ENCODE peak calls at places on chromosomes 12 and 14, in four cellular contexts. One of them, this sample, is unnamed.

GRCh38 chr12:114841557-114842251 is 157.7 kb upstream of the TBX3 start:
- DNase-seq in H1: no peak
- DNase-seq in K562: no peak
- DNase-seq in HepG2: peak; percentile 90
- DNase-seq in this sample: no peak

GRCh38 chr14:73287071-73287470 is 49.8 kb downstream of the PAPLN start:
- DNase-seq in H1: no peak
- DNase-seq in HepG2: no peak
- DNase-seq in K562: no peak
- DNase-seq in this sample: no peak

GRCh38 chr14:50875359-50876090 is 3.7 kb downstream of the ABHD12B start:
- DNase-seq in HepG2: peak; percentile 96
- DNase-seq in K562: no peak
- DNase-seq in H1: no peak
- DNase-seq in this sample: no peak

GRCh38 chr12:120710805-120711296 is 593 bp downstream of the UNC119B start:
- DNase-seq in H1: peak; percentile 53
- DNase-seq in K562: peak; percentile 57
- DNase-seq in HepG2: no peak
- DNase-seq in this sample: no peak

GRCh38 chr12:24600996-24601395 is 347.9 kb downstream of the BCAT1 start:
- DNase-seq in HepG2: no peak
- DNase-seq in H1: no peak
- DNase-seq in K562: no peak
- DNase-seq in this sample: no peak

GRCh38 chr14:59046746-59047145 is 141.7 kb upstream of the DAAM1 start:
- DNase-seq in K562: no peak
- DNase-seq in HepG2: no peak
- DNase-seq in H1: no peak
- DNase-seq in this sample: no peak

GRCh38 chr14:99188721-99189120 is 83.3 kb downstream of the BCL11B start:
- DNase-seq in HepG2: no peak
- DNase-seq in H1: peak; percentile 90
- DNase-seq in K562: peak; percentile 12
- DNase-seq in this sample: no peak

GRCh38 chr12:7460375-7461259 is 16.7 kb upstream of the CD163L1 start:
- DNase-seq in H1: peak; percentile 83
- DNase-seq in K562: peak; percentile 48
- DNase-seq in HepG2: peak; percentile 46
- DNase-seq in this sample: peak; percentile 66

GRCh38 chr12:53976172-53976822 is 1.5 kb upstream of the HOTAIR start:
- DNase-seq in K562: no peak
- DNase-seq in H1: no peak
- DNase-seq in HepG2: no peak
- DNase-seq in this sample: no peak

GRCh38 chr14:92492261-92492660 is 21.3 kb upstream of the RIN3 start:
- DNase-seq in HepG2: no peak
- DNase-seq in H1: peak; percentile 26
- DNase-seq in K562: no peak
- DNase-seq in this sample: no peak

GRCh38 chr12:95571369-95571768 is 20.1 kb upstream of the USP44 start:
- DNase-seq in K562: no peak
- DNase-seq in HepG2: no peak
- DNase-seq in H1: no peak
- DNase-seq in this sample: no peak

GRCh38 chr12:122067548-122067947 is 11.0 kb upstream of the MLXIP start:
- DNase-seq in K562: no peak
- DNase-seq in HepG2: no peak
- DNase-seq in H1: no peak
- DNase-seq in this sample: no peak

GRCh38 chr12:107436836-107437235 is 248.8 kb upstream of the PWP1 start:
- DNase-seq in HepG2: no peak
- DNase-seq in K562: no peak
- DNase-seq in H1: no peak
- DNase-seq in this sample: no peak

GRCh38 chr12:50309950-50310349 is 26.6 kb upstream of the LIMA1 start:
- DNase-seq in H1: no peak
- DNase-seq in HepG2: no peak
- DNase-seq in K562: no peak
- DNase-seq in this sample: no peak

GRCh38 chr14:73312697-73313096 is 75.4 kb downstream of the PAPLN start:
- DNase-seq in H1: no peak
- DNase-seq in K562: no peak
- DNase-seq in HepG2: no peak
- DNase-seq in this sample: no peak

GRCh38 chr12:21301-22189 is 45.0 kb upstream of the IQSEC3 start:
- DNase-seq in H1: no peak
- DNase-seq in K562: no peak
- DNase-seq in HepG2: peak; percentile 10
- DNase-seq in this sample: no peak

GRCh38 chr14:104750658-104751057 is 2.3 kb upstream of the SIVA1 start:
- DNase-seq in HepG2: peak; percentile 34
- DNase-seq in K562: no peak
- DNase-seq in H1: no peak
- DNase-seq in this sample: peak; percentile 48

GRCh38 chr14:94880140-94880539 is 110.2 kb upstream of the GSC start:
- DNase-seq in HepG2: no peak
- DNase-seq in H1: no peak
- DNase-seq in K562: no peak
- DNase-seq in this sample: no peak

GRCh38 chr12:93804392-93805179 is 127.4 kb downstream of the CRADD start:
- DNase-seq in K562: no peak
- DNase-seq in HepG2: no peak
- DNase-seq in H1: no peak
- DNase-seq in this sample: no peak

GRCh38 chr12:53214687-53215455 is 7.8 kb upstream of the ITGB7 start:
- DNase-seq in K562: no peak
- DNase-seq in H1: no peak
- DNase-seq in HepG2: no peak
- DNase-seq in this sample: no peak

GRCh38 chr12:122862872-122863701 is 27.8 kb downstream of the HIP1R start:
- DNase-seq in H1: no peak
- DNase-seq in HepG2: peak; percentile 78
- DNase-seq in K562: no peak
- DNase-seq in this sample: no peak

GRCh38 chr14:98169170-98169587 is 1102.8 kb downstream of the BCL11B start:
- DNase-seq in HepG2: no peak
- DNase-seq in H1: no peak
- DNase-seq in K562: no peak
- DNase-seq in this sample: no peak

DNA sequence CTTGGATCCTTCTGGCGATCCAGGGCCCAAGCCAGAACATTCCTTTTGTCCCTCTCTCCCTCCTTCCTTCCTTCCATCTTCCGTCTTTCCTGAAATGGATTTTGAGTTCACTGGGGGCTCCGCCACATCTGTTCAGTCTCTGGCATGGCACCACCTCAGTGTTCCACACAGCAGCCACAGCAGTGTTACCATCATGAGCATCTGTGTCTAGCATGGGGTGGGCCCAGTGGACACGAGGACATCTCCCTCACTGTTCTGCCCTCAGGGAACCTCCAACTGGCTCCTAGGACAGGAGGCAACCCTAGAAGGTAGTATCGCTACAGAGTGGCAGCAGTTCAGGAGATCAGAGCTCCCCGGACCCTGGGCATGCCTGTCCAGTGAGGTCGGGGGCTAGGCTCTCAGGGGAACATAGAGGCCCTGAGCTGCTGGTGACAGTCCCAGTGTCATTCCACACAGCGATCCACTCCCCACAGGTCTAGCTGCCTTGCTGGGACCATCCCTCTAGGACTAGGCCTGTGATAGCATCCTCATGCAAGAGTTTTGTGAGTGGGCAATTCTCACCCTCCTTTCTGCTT is 59.0 kb downstream of the GALNT16 start:
- DNase-seq in HepG2: no peak
- DNase-seq in K562: no peak
- DNase-seq in H1: peak; percentile 35
- DNase-seq in this sample: no peak
- TF ChIP-seq RNF2 in HepG2: no peak
- TF ChIP-seq RNF2 in K562: no peak
- TF ChIP-seq RNF2 in H1: no peak
- TF ChIP-seq RNF2 in this sample: no peak

GRCh38 chr12:92134638-92135274 is 10.9 kb downstream of the BTG1 start:
- DNase-seq in K562: no peak
- DNase-seq in HepG2: no peak
- DNase-seq in H1: no peak
- DNase-seq in this sample: no peak
- TF ChIP-seq PHF8 in K562: no peak
- TF ChIP-seq PHF8 in HepG2: no peak
- TF ChIP-seq PHF8 in H1: no peak
- TF ChIP-seq PHF8 in this sample: no peak

GRCh38 chr12:108854453-108855283 is 2.7 kb downstream of the SSH1 start:
- DNase-seq in H1: no peak
- DNase-seq in HepG2: no peak
- DNase-seq in K562: no peak
- DNase-seq in this sample: peak; percentile 96
- TF ChIP-seq RNF2 in H1: no peak
- TF ChIP-seq RNF2 in HepG2: no peak
- TF ChIP-seq RNF2 in K562: no peak
- TF ChIP-seq RNF2 in this sample: no peak

DNA sequence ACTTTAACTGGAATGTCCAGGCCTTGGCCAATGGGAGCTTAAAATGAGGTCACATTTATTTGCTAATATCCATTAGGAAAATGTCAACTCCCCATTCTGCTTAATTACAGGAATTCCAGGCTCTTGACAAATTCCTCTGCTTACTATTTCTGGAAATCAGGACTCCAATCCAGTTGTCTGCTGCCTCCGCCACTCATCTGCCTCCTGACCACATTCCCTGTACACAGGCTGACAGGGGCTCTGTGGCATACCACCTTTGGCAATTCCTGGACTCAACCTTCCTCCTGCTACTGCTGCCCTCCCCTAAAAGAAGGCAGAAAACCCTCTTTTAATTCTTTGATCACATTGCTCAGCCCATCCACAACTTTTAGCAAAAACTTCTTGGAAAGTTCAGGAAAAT is 37.9 kb downstream of the KICS2 start:
- DNase-seq in H1: no peak
- DNase-seq in K562: no peak
- DNase-seq in HepG2: no peak
- DNase-seq in this sample: no peak
- TF ChIP-seq PHF8 in H1: no peak
- TF ChIP-seq PHF8 in K562: no peak
- TF ChIP-seq PHF8 in HepG2: no peak
- TF ChIP-seq PHF8 in this sample: no peak

DNA sequence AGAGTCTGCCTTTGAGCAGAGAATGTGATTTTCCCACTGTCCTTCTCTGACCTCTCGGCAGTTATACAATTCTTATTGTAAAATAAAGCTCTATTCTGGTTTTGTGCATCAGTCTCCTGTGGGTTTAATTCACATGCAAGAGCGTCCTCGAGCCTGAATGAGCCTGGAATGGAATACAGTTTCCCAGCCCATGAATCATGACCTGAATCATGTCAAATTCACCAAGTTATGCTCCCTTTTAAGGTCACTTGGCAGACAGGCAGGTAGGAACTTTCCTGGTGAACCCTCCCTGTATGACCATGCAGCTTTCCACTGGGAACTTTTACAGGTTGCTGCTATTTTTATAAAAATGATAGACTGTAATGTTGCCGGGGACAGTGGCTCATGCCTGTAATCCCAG is 41.7 kb downstream of the BICD1 start:
- DNase-seq in HepG2: no peak
- DNase-seq in H1: no peak
- DNase-seq in K562: no peak
- DNase-seq in this sample: no peak
- TF ChIP-seq RNF2 in HepG2: no peak
- TF ChIP-seq RNF2 in H1: no peak
- TF ChIP-seq RNF2 in K562: no peak
- TF ChIP-seq RNF2 in this sample: no peak

GRCh38 chr12:88952543-88952942 is 372.3 kb upstream of the KITLG start:
- DNase-seq in K562: no peak
- DNase-seq in HepG2: peak; percentile 15
- DNase-seq in H1: no peak
- DNase-seq in this sample: no peak
- TF ChIP-seq PHF8 in K562: no peak
- TF ChIP-seq PHF8 in HepG2: no peak
- TF ChIP-seq PHF8 in H1: no peak
- TF ChIP-seq PHF8 in this sample: no peak